ENCODE peak calls at places on chromosomes 16 and 17, in ten cellular contexts. L, D, E, W, K, P, V, I, C and T are unnamed samples.

GRCh38 chr17:8163978-8164814 is 1.4 kb upstream of the VAMP2 start:
- DNase-seq in L (peak; percentile 91), D (peak; percentile 86), E (peak; percentile 22), W (no peak), K (peak; percentile 73), P (peak; percentile 44), V (peak; percentile 97), I (no peak), C (peak; percentile 82), T (no peak)

GRCh38 chr17:13222931-13223330 is 205.1 kb upstream of the ELAC2 start:
- DNase-seq in L (no peak), D (no peak), E (no peak), W (no peak), K (no peak), P (no peak), V (no peak), I (no peak), C (no peak), T (no peak)

GRCh38 chr17:50114849-50115357 is 15.1 kb downstream of the SAMD14 start:
- DNase-seq in L (no peak), D (no peak), E (peak; percentile 78), W (no peak), K (no peak), P (no peak), V (no peak), I (peak; percentile 87), C (no peak), T (peak; percentile 70)

GRCh38 chr17:78034429-78035091 is 76.1 kb downstream of the TNRC6C start:
- DNase-seq in L (no peak), D (no peak), E (peak; percentile 47), W (no peak), K (peak; percentile 46), P (no peak), V (no peak), I (no peak), C (no peak), T (peak; percentile 34)

GRCh38 chr16:48365601-48366164 is 19.5 kb downstream of the SIAH1 start:
- DNase-seq in L (peak; percentile 96), D (peak; percentile 81), E (peak; percentile 84), W (peak; percentile 68), K (peak; percentile 83), P (peak; percentile 88), V (peak; percentile 97), I (peak; percentile 87), C (peak; percentile 91), T (peak; percentile 91)

GRCh38 chr16:84144301-84144858 is 597 bp downstream of the HSDL1 start:
- DNase-seq in L (peak; percentile 81), D (no peak), E (peak; percentile 10), W (no peak), K (no peak), P (peak; percentile 50), V (peak; percentile 89), I (peak; percentile 24), C (peak; percentile 40), T (no peak)

GRCh38 chr16:48081656-48082055 is 74.1 kb downstream of the ABCC12 start:
- DNase-seq in L (no peak), D (no peak), E (peak; percentile 80), W (no peak), K (peak; percentile 89), P (no peak), V (no peak), I (peak; percentile 86), C (no peak), T (peak; percentile 91)

GRCh38 chr17:5032865-5033264 is 2.4 kb downstream of the SLC52A1 start:
- DNase-seq in L (no peak), D (no peak), E (no peak), W (no peak), K (no peak), P (no peak), V (no peak), I (no peak), C (no peak), T (no peak)

GRCh38 chr16:67936876-67937605 is 391 bp upstream of the PSMB10 start:
- DNase-seq in L (no peak), D (no peak), E (no peak), W (no peak), K (peak; percentile 45), P (no peak), V (no peak), I (no peak), C (no peak), T (no peak)

GRCh38 chr17:57332501-57332900 is 76.2 kb downstream of the MSI2 start:
- DNase-seq in L (no peak), D (no peak), E (no peak), W (no peak), K (no peak), P (no peak), V (no peak), I (no peak), C (no peak), T (no peak)

GRCh38 chr16:88533381-88533831 is 36.8 kb upstream of the ZC3H18 start:
- DNase-seq in L (peak; percentile 82), D (no peak), E (no peak), W (peak; percentile 49), K (peak; percentile 37), P (no peak), V (no peak), I (peak; percentile 64), C (no peak), T (peak; percentile 41)

GRCh38 chr16:76278086-76278485 is 885 bp downstream of the CNTNAP4 start:
- DNase-seq in L (no peak), D (no peak), E (no peak), W (no peak), K (no peak), P (no peak), V (no peak), I (no peak), C (no peak), T (no peak)

GRCh38 chr16:76280421-76280820 is 3.2 kb downstream of the CNTNAP4 start:
- DNase-seq in L (no peak), D (no peak), E (no peak), W (no peak), K (no peak), P (no peak), V (no peak), I (no peak), C (no peak), T (no peak)

GRCh38 chr16:76277099-76278030 is at the start of gene CNTNAP4:
- DNase-seq in L (no peak), D (no peak), E (no peak), W (peak; percentile 82), K (no peak), P (no peak), V (peak; percentile 86), I (no peak), C (peak; percentile 20), T (no peak)

GRCh38 chr16:76278976-76279375 is 1.8 kb downstream of the CNTNAP4 start:
- DNase-seq in L (no peak), D (no peak), E (peak; percentile 63), W (no peak), K (no peak), P (no peak), V (no peak), I (peak; percentile 3), C (no peak), T (peak; percentile 5)
- TF ChIP-seq CTCF in L (no peak), D (no peak), E (peak; percentile 39), W (peak; percentile 71), K (no peak), P (peak; percentile 37), V (no peak), I (no peak), C (no peak), T (no peak)

DNA sequence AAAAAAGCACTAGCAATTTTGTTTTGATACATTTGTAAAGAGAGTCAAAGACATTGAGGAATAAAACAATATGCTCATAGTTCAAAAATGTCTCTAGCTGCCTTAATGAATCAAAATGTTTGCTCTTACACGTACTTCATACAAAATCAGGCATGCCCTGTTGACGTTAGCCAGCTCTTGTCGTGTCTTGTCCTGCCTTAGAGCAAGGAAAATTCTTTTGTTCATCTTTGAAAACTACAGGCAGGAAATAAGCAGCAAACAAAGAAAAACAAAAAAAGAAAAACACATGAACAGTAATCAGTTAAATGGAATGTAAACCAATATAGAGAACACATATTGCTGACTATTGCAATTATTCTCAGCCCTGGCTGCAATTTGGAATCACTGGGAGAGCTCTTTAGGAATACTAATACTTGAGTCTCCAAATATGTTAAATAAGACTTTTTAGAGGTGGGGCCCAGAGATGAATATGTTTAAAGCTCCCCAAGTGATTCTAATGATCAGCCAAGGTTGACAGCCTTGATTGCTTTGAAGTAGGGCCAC is 1.7 kb downstream of the CAPNS2 start:
- DNase-seq in L (no peak), D (no peak), E (no peak), W (no peak), K (no peak), P (no peak), V (no peak), I (no peak), C (no peak), T (no peak)
- H3K4me3 ChIP-seq in L (no peak overlapping the region), D (no peak overlapping the region), E (no peak overlapping the region), W (no peak overlapping the region), K (no peak overlapping the region), P (no peak overlapping the region), V (no peak overlapping the region), I (no peak overlapping the region), C (no peak overlapping the region), T (no peak overlapping the region)

GRCh38 chr16:73268311-73268997 is 220.5 kb upstream of the ZFHX3 start:
- DNase-seq in L (no peak), D (peak; percentile 19), E (peak; percentile 7), W (no peak), K (no peak), P (no peak), V (no peak), I (peak; percentile 9), C (no peak), T (no peak)
- TF ChIP-seq CTCF in L (no peak), D (no peak), E (peak; percentile 20), W (no peak), K (peak; percentile 23), P (no peak), V (no peak), I (peak; percentile 25), C (no peak), T (peak; percentile 21)

DNA sequence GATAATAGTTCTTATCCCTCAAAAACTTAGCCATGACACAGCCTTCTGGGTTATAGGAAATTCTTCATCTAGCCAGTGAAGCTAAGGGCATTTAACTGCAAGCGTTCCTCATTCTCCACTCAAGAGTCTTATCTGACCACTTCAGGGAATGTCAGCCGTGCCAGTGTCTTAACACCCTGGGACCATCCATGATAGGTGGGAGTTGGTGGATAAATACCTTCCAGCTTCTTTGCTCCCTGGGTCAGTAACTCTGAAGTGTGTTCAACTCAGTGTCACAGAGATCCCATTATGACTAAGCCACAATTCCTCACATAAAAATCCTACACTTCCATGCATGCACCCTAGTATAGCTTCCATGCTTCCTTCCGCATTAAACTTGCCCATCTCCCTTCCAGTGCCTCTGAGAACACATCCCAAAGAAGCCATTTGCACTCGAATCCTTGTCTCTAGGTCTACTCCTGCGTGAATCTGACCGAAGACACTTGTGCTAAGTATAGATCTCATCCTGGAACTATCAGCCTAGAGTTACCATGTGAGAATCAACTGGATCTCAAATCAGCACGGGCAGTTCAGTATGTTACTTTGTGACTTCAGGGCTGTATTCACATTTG is 264.3 kb upstream of the MAF start:
- DNase-seq in L (no peak), D (no peak), E (no peak), W (no peak), K (no peak), P (no peak), V (no peak), I (no peak), C (no peak), T (no peak)
- H3K4me3 ChIP-seq in L (no peak overlapping the region), D (no peak overlapping the region), E (no peak overlapping the region), W (no peak overlapping the region), K (no peak overlapping the region), P (no peak overlapping the region), V (no peak overlapping the region), I (no peak overlapping the region), C (no peak overlapping the region), T (no peak overlapping the region)